ENCODE peak calls at places on chromosomes 5 and 9, in nine cellular contexts. G is CD8-positive, alpha-beta memory T cell; C is mesothelial cell of epicardium; X is HT1080; U is COLO829; Y is PC-3; L is transverse colon; P is lung; V is tibial artery. J is an unnamed sample.

GRCh38 chr5:7548576-7548975 is 152.6 kb downstream of the ADCY2 start:
- DNase-seq in P (no peak), C (no peak), U (no peak), V (no peak), G (no peak), X (no peak), Y (no peak), L (no peak), J (no peak)

GRCh38 chr9:4035809-4036208 is 264.1 kb downstream of the GLIS3 start:
- DNase-seq in L (no peak), P (no peak), V (no peak), G (no peak), X (no peak), Y (no peak), C (no peak), U (no peak), J (no peak)

GRCh38 chr9:117564839-117565238 is 139.4 kb upstream of the TLR4 start:
- DNase-seq in P (no peak), G (no peak), U (no peak), Y (no peak), L (no peak), C (no peak), X (no peak), V (no peak), J (no peak)

GRCh38 chr5:151288180-151288579 is 15.4 kb downstream of the SLC36A3 start:
- DNase-seq in C (no peak), V (no peak), Y (peak), X (peak), L (no peak), P (no peak), U (no peak), G (no peak), J (no peak)

GRCh38 chr5:32505718-32506117 is 61.2 kb upstream of the ZFR start:
- DNase-seq in P (no peak), G (no peak), Y (no peak), X (no peak), U (no peak), V (no peak), C (no peak), L (no peak), J (no peak)

GRCh38 chr9:78932849-78933627 is 636.1 kb downstream of the PSAT1 start:
- DNase-seq in V (no peak), U (peak), L (no peak), G (no peak), C (no peak), P (no peak), Y (peak), X (peak), J (no peak)

GRCh38 chr5:10031817-10032216 is 217.9 kb downstream of the ATPSCKMT start:
- DNase-seq in G (no peak), L (no peak), X (no peak), U (no peak), P (no peak), V (no peak), C (no peak), Y (peak), J (no peak)

GRCh38 chr9:35675732-35676392 is 2.1 kb downstream of the CA9 start:
- DNase-seq in P (no peak), U (no peak), G (peak), V (no peak), Y (no peak), C (peak), L (peak), X (no peak), J (peak)

GRCh38 chr5:20680718-20681302 is 692.8 kb upstream of the CDH18 start:
- DNase-seq in G (no peak), Y (no peak), U (no peak), L (no peak), P (no peak), C (no peak), X (no peak), V (no peak), J (no peak)

GRCh38 chr5:173572431-173573125 is 43.9 kb downstream of the BOD1 start:
- DNase-seq in U (no peak), G (no peak), X (no peak), C (no peak), Y (peak), V (no peak), P (no peak), L (no peak), J (no peak)

GRCh38 chr5:115079934-115080623 is 89.6 kb downstream of the TRIM36 start:
- DNase-seq in P (no peak), Y (peak), X (peak), L (no peak), V (no peak), C (no peak), U (no peak), G (no peak), J (no peak)

GRCh38 chr5:81283976-81284375 is 17.4 kb upstream of the ZCCHC9 start:
- DNase-seq in U (no peak), X (no peak), Y (no peak), C (no peak), L (no peak), V (no peak), G (no peak), P (no peak), J (no peak)

GRCh38 chr5:126234563-126235195 is 188.5 kb upstream of the GRAMD2B start:
- DNase-seq in U (peak), P (no peak), G (no peak), X (peak), C (no peak), V (no peak), L (peak), Y (peak), J (no peak)

GRCh38 chr9:78320875-78321496 is 24.1 kb downstream of the PSAT1 start:
- DNase-seq in Y (no peak), L (no peak), G (no peak), V (no peak), P (no peak), X (no peak), U (no peak), C (no peak), J (no peak)

GRCh38 chr5:127754259-127754658 is 51.1 kb downstream of the CCDC192 start:
- DNase-seq in V (no peak), P (no peak), L (no peak), G (no peak), X (no peak), U (no peak), C (peak), Y (peak), J (no peak)